ENCODE peak calls at places on chromosomes 13 and 19, in six cellular contexts. G, W, T, A, J and M are unnamed samples.

GRCh38 chr19:49125025-49125731 is 5.8 kb downstream of the PPFIA3 start:
- DNase-seq in A (no peak), G (no peak), W (no peak), T (no peak), J (no peak), M (no peak)

GRCh38 chr13:108961542-108962125 is 332.2 kb downstream of the MYO16 start:
- DNase-seq in A (peak), W (peak), G (no peak), J (peak), T (no peak), M (no peak)

GRCh38 chr19:54338521-54338920 is 441 bp downstream of the LILRA4 start:
- DNase-seq in A (no peak), W (no peak), J (no peak), G (no peak), T (no peak), M (no peak)

GRCh38 chr13:113742000-113742441 is 17.0 kb upstream of the TMEM255B start:
- DNase-seq in G (no peak), J (peak), W (no peak), T (no peak), A (no peak), M (no peak)

GRCh38 chr19:45094158-45094557 is 1.2 kb downstream of the PPP1R37 start:
- DNase-seq in J (no peak), A (no peak), T (no peak), G (no peak), W (no peak), M (no peak)

GRCh38 chr19:32692727-32693061 is 1.1 kb downstream of the NUDT19 start:
- DNase-seq in J (no peak), W (no peak), A (no peak), G (no peak), T (no peak), M (no peak)

GRCh38 chr13:25525884-25526283 is 154.1 kb downstream of the ATP8A2 start:
- DNase-seq in A (no peak), W (no peak), G (no peak), T (no peak), J (no peak), M (no peak)

GRCh38 chr13:41621716-41622508 is 164.6 kb downstream of the RGCC start:
- DNase-seq in G (no peak), T (no peak), A (no peak), W (no peak), J (peak), M (no peak)